ENCODE peak calls at places on chromosome 5, in five cellular contexts. R is thyroid gland; E is endodermal cell; C is RWPE1; U is activated CD8-positive, alpha-beta T cell treated with anti-CD3 and anti-CD28 coated beads for 36 hours. V is an unnamed sample.

GRCh38 chr5:65299841-65300240 is 181.9 kb downstream of the ADAMTS6 start:
- DNase-seq in U (no peak), R (no peak), E (no peak), C (no peak), V (no peak)

GRCh38 chr5:75046366-75047142 is 5.8 kb downstream of the GCNT4 start:
- DNase-seq in E (no peak), C (no peak), U (no peak), R (no peak), V (no peak)

GRCh38 chr5:15702102-15702501 is 202.1 kb downstream of the FBXL7 start:
- DNase-seq in E (peak), C (no peak), U (no peak), R (no peak), V (no peak)

GRCh38 chr5:109681763-109682162 is 8.0 kb upstream of the MAN2A1 start:
- DNase-seq in R (no peak), U (no peak), C (peak), E (no peak), V (no peak)

GRCh38 chr5:24918676-24919075 is 273.9 kb upstream of the CDH10 start:
- DNase-seq in E (no peak), U (no peak), R (no peak), C (no peak), V (no peak)

GRCh38 chr5:58258984-58259684 is 200.8 kb downstream of the PLK2 start:
- DNase-seq in R (no peak), U (no peak), E (no peak), C (no peak), V (no peak)

GRCh38 chr5:180194410-180195345 is 14.3 kb downstream of the RASGEF1C start:
- DNase-seq in C (no peak), E (peak), U (no peak), R (peak), V (no peak)

GRCh38 chr5:37836173-37837100 is 3.4 kb downstream of the GDNF start:
- DNase-seq in C (no peak), R (no peak), U (no peak), E (peak), V (peak)

GRCh38 chr5:124580925-124581821 is 165.3 kb downstream of the ZNF608 start:
- DNase-seq in U (no peak), R (peak), C (no peak), E (peak), V (no peak)

GRCh38 chr5:65803699-65804426 is 81.9 kb downstream of the NLN start:
- DNase-seq in E (no peak), R (no peak), C (no peak), U (peak), V (no peak)

GRCh38 chr5:143646961-143647360 is 165.0 kb upstream of the HMHB1 start:
- DNase-seq in U (no peak), C (no peak), R (no peak), E (no peak), V (no peak)

GRCh38 chr5:33894566-33894965 is 2.8 kb upstream of the ADAMTS12 start:
- DNase-seq in U (no peak), E (no peak), R (no peak), C (no peak), V (no peak)

GRCh38 chr5:31096238-31096865 is 97.1 kb upstream of the CDH6 start:
- DNase-seq in C (peak), R (no peak), E (no peak), U (no peak), V (no peak)

GRCh38 chr5:154422298-154422697 is 23.5 kb upstream of the SAP30L start:
- DNase-seq in R (no peak), E (no peak), U (no peak), C (no peak), V (no peak)

GRCh38 chr5:154419236-154419635 is 26.6 kb upstream of the SAP30L start:
- DNase-seq in U (no peak), C (no peak), E (no peak), R (no peak), V (no peak)

GRCh38 chr5:154418344-154418820 is 27.4 kb upstream of the SAP30L start:
- DNase-seq in E (no peak), C (no peak), R (no peak), U (no peak), V (no peak)

DNA sequence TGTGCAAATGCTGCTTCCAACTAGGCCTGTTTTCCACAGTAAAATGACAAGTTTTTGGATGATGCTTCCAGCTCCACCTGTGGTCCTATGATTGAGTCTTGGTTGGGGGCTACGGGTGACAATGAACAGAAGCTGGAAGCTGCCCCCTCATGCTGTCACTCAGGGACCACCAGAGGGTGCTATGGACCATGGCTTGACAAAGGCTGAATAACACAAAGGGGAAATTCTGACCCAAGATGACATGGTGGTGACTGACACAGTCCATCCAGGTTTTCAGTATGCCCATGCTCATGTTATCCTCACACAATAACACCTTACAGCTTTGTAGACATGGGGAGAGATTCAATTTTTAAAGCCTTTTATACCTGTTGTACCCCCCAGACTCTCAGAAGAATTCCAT is 23.9 kb upstream of the SAP30L start:
- DNase-seq in E (peak), U (peak), C (no peak), R (no peak), V (no peak)
- TF ChIP-seq CTCF in E (peak), U (no peak), C (no peak), R (no peak), V (peak)

GRCh38 chr5:142641681-142642080 is 44.2 kb downstream of the FGF1 start:
- DNase-seq in R (no peak), C (no peak), U (no peak), E (no peak), V (no peak)

GRCh38 chr5:142644640-142645361 is 41.1 kb downstream of the FGF1 start:
- DNase-seq in U (no peak), R (peak), C (peak), E (no peak), V (no peak)

GRCh38 chr5:142644127-142644526 is 41.8 kb downstream of the FGF1 start:
- DNase-seq in C (peak), E (no peak), R (no peak), U (no peak), V (no peak)

GRCh38 chr5:142640316-142641005 is 45.4 kb downstream of the FGF1 start:
- DNase-seq in E (no peak), R (no peak), C (no peak), U (no peak), V (no peak)

DNA sequence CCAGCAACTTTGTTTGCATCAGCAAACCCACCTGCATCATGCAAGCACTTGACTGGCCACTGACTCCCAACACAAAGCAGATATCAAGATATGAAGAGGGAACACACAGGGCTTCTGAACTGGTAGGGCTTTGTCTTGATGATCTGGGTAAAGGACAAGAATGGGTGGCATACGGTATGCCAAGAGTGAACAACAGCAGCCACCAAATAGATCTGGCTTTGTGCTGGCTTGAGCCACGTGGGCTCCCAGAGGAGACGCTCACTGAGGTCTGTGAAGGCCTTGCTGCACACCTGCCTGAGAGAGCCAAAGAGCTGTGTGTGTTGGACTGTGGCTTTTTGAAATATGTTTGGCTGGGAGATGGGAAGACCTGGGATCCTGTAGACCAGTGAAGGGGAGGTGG is 43.5 kb downstream of the FGF1 start:
- DNase-seq in R (no peak), C (no peak), U (no peak), E (no peak), V (no peak)
- TF ChIP-seq CTCF in R (no peak), C (no peak), U (no peak), E (no peak), V (no peak)

DNA sequence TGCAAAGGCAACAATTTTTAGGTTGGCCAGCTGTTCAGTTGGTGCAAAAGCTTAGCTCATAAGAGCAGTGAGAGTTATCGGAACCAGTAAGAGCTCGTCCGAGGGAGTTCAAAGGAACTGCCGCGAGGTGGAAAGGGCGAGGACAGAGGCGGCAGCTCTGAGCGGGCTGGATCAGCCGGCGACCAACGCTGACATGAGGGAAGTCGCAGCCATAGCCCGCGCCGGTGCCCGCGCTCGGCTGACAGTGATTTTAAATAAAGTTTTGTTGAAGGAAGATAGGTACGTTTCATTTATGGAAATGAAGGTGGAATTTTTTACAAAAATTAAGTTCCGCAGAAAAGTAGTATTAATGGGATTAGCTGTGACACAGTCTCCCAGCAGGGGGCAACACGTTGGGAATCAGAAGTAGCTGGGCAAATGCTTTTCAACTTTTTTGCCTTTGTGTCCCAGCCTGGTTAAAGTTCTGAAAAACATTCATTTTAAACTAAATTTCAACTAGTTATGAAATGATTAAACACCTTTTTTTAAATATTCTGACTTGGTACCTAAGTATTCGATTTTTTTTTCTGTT is 43.2 kb downstream of the FBXO4 start:
- DNase-seq in E (no peak), R (no peak), C (no peak), U (no peak), V (no peak)
- TF ChIP-seq CTCF in E (peak), R (no peak), C (peak), U (no peak), V (no peak)

GRCh38 chr5:159441441-159441840 is 111.2 kb upstream of the IL12B start:
- DNase-seq in C (peak), R (no peak), U (no peak), E (peak), V (no peak)
- TF ChIP-seq CTCF in C (no peak), R (no peak), U (no peak), E (peak), V (no peak)

GRCh38 chr5:7816535-7816901 is 34.4 kb downstream of the CFAP90 start:
- DNase-seq in E (no peak), R (no peak), U (no peak), C (no peak), V (no peak)
- TF ChIP-seq CTCF in E (no peak), R (peak), U (peak), C (peak), V (no peak)

GRCh38 chr5:146565764-146566163 is 49.8 kb upstream of the GPR151 start:
- DNase-seq in E (peak), R (peak), C (peak), U (peak), V (peak)
- TF ChIP-seq CTCF in E (peak), R (no peak), C (peak), U (peak), V (peak)

DNA sequence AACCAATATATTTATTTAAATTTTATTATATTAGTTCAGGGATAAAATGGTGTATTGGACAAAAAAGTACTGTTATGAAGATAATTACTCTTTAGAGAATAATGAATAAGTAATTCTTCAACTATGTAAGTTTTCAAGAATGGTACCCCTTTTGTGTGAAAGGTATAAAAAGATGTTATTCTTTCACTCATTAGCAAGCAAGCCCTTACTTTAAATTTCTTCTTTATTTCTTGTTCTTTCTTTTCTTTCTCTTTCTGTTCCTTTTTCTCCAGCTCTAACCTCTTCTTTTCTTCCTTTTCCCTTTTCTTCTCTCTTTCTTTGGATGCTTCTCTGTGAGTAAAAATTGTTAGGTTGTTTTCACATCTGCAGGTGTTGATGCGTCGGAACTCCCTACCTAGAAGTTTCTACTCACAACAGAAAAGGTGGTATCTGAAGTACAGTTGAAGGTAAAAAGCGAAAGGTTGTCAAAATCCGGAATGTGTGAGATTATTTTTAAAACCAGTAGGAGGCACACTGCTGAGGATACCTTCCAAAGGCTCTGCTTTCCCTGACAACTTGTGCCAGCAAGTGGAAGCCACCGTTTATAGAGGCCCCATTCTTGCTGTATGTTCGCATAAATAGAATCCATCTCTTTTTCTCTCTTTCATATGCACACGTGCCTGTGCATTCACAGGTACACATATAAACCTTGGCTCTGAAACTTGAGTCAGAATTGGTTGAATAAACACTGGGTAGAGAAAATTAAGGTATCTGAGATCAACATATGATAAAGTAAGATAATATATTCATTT is 63.4 kb upstream of the RICTOR start:
- DNase-seq in U (no peak), R (no peak), E (no peak), C (no peak), V (no peak)
- TF ChIP-seq CTCF in U (no peak), R (no peak), E (peak), C (no peak), V (no peak)

V was measured in GM13976.